ENCODE peak calls at places on chromosomes 3 and 15, in nine cellular contexts. One of them, this sample, is unnamed.

GRCh38 chr3:27319847-27320526 is 49.2 kb downstream of the NEK10 start:
- DNase-seq in AG04450: no peak
- DNase-seq in H9: no peak
- DNase-seq in mammary epithelial cell: no peak
- DNase-seq in progenitor cell of endocrine pancreas: no peak
- DNase-seq in coronary artery: no peak
- DNase-seq in hepatocyte: no peak
- DNase-seq in SK-N-SH: no peak
- DNase-seq in ovary: peak; percentile 66
- DNase-seq in this sample: no peak

GRCh38 chr3:60000311-60001105 is 950.7 kb upstream of the CFAP20DC start:
- DNase-seq in mammary epithelial cell: no peak
- DNase-seq in H9: no peak
- DNase-seq in SK-N-SH: no peak
- DNase-seq in hepatocyte: no peak
- DNase-seq in progenitor cell of endocrine pancreas: no peak
- DNase-seq in ovary: no peak
- DNase-seq in AG04450: no peak
- DNase-seq in coronary artery: no peak
- DNase-seq in this sample: no peak

GRCh38 chr3:107524214-107525100 is 1.7 kb downstream of the BBX start:
- DNase-seq in hepatocyte: peak; percentile 77
- DNase-seq in H9: peak; percentile 51
- DNase-seq in mammary epithelial cell: peak; percentile 52
- DNase-seq in ovary: peak; percentile 65
- DNase-seq in AG04450: no peak
- DNase-seq in progenitor cell of endocrine pancreas: peak; percentile 26
- DNase-seq in coronary artery: peak; percentile 73
- DNase-seq in SK-N-SH: peak; percentile 82
- DNase-seq in this sample: no peak

GRCh38 chr3:152258448-152259302 is 10.1 kb upstream of the MBNL1 start:
- DNase-seq in coronary artery: peak; percentile 94
- DNase-seq in H9: no peak
- DNase-seq in progenitor cell of endocrine pancreas: no peak
- DNase-seq in AG04450: peak; percentile 82
- DNase-seq in hepatocyte: peak; percentile 69
- DNase-seq in SK-N-SH: no peak
- DNase-seq in mammary epithelial cell: peak; percentile 98
- DNase-seq in ovary: peak; percentile 66
- DNase-seq in this sample: peak; percentile 98

GRCh38 chr3:178486903-178487302 is 49.3 kb upstream of the KCNMB2 start:
- DNase-seq in AG04450: no peak
- DNase-seq in H9: no peak
- DNase-seq in hepatocyte: no peak
- DNase-seq in progenitor cell of endocrine pancreas: no peak
- DNase-seq in ovary: no peak
- DNase-seq in mammary epithelial cell: no peak
- DNase-seq in coronary artery: no peak
- DNase-seq in SK-N-SH: no peak
- DNase-seq in this sample: no peak

GRCh38 chr3:186287723-186288122 is 74.3 kb downstream of the DGKG start:
- DNase-seq in coronary artery: no peak
- DNase-seq in hepatocyte: no peak
- DNase-seq in AG04450: peak; percentile 44
- DNase-seq in SK-N-SH: no peak
- DNase-seq in progenitor cell of endocrine pancreas: no peak
- DNase-seq in ovary: no peak
- DNase-seq in H9: no peak
- DNase-seq in mammary epithelial cell: peak; percentile 41
- DNase-seq in this sample: peak; percentile 52

GRCh38 chr15:60389261-60390077 is 8.3 kb downstream of the ANXA2 start:
- DNase-seq in AG04450: no peak
- DNase-seq in ovary: no peak
- DNase-seq in mammary epithelial cell: peak; percentile 7
- DNase-seq in progenitor cell of endocrine pancreas: no peak
- DNase-seq in SK-N-SH: no peak
- DNase-seq in coronary artery: no peak
- DNase-seq in H9: no peak
- DNase-seq in hepatocyte: no peak
- DNase-seq in this sample: no peak

GRCh38 chr3:59127071-59127470 is 77.2 kb upstream of the CFAP20DC start:
- DNase-seq in mammary epithelial cell: peak; percentile 82
- DNase-seq in AG04450: peak; percentile 29
- DNase-seq in hepatocyte: peak; percentile 38
- DNase-seq in SK-N-SH: peak; percentile 21
- DNase-seq in H9: no peak
- DNase-seq in coronary artery: no peak
- DNase-seq in progenitor cell of endocrine pancreas: no peak
- DNase-seq in ovary: no peak
- DNase-seq in this sample: no peak

GRCh38 chr3:149969110-149969944 is 1.4 kb downstream of the PFN2 start:
- DNase-seq in coronary artery: peak; percentile 80
- DNase-seq in ovary: peak; percentile 56
- DNase-seq in mammary epithelial cell: peak; percentile 72
- DNase-seq in progenitor cell of endocrine pancreas: peak; percentile 19
- DNase-seq in H9: peak; percentile 78
- DNase-seq in hepatocyte: peak; percentile 83
- DNase-seq in AG04450: peak; percentile 68
- DNase-seq in SK-N-SH: peak; percentile 46
- DNase-seq in this sample: peak; percentile 63

GRCh38 chr3:100535610-100535943 is 43.2 kb downstream of the TMEM45A start:
- DNase-seq in SK-N-SH: no peak
- DNase-seq in H9: no peak
- DNase-seq in coronary artery: no peak
- DNase-seq in hepatocyte: no peak
- DNase-seq in AG04450: no peak
- DNase-seq in mammary epithelial cell: no peak
- DNase-seq in progenitor cell of endocrine pancreas: no peak
- DNase-seq in ovary: no peak
- DNase-seq in this sample: no peak

GRCh38 chr15:89358755-89359439 is 24.3 kb upstream of the POLG start:
- DNase-seq in SK-N-SH: peak; percentile 94
- DNase-seq in ovary: peak; percentile 73
- DNase-seq in H9: peak; percentile 84
- DNase-seq in AG04450: peak; percentile 34
- DNase-seq in hepatocyte: peak; percentile 85
- DNase-seq in coronary artery: peak; percentile 80
- DNase-seq in progenitor cell of endocrine pancreas: peak; percentile 76
- DNase-seq in mammary epithelial cell: peak; percentile 64
- DNase-seq in this sample: peak; percentile 23

GRCh38 chr15:28178727-28179126 is 79.6 kb upstream of the OCA2 start:
- DNase-seq in AG04450: no peak
- DNase-seq in SK-N-SH: no peak
- DNase-seq in H9: no peak
- DNase-seq in hepatocyte: no peak
- DNase-seq in ovary: no peak
- DNase-seq in coronary artery: no peak
- DNase-seq in mammary epithelial cell: no peak
- DNase-seq in progenitor cell of endocrine pancreas: no peak
- DNase-seq in this sample: no peak

GRCh38 chr15:34584321-34584668 is 844 bp upstream of the GOLGA8B start:
- DNase-seq in hepatocyte: no peak
- DNase-seq in AG04450: no peak
- DNase-seq in progenitor cell of endocrine pancreas: no peak
- DNase-seq in ovary: no peak
- DNase-seq in SK-N-SH: no peak
- DNase-seq in H9: no peak
- DNase-seq in mammary epithelial cell: peak; percentile 6
- DNase-seq in coronary artery: no peak
- DNase-seq in this sample: no peak

GRCh38 chr3:96083610-96084009 is 730.8 kb upstream of the EPHA6 start:
- DNase-seq in ovary: no peak
- DNase-seq in coronary artery: no peak
- DNase-seq in mammary epithelial cell: no peak
- DNase-seq in AG04450: no peak
- DNase-seq in progenitor cell of endocrine pancreas: no peak
- DNase-seq in hepatocyte: no peak
- DNase-seq in SK-N-SH: no peak
- DNase-seq in H9: no peak
- DNase-seq in this sample: no peak

GRCh38 chr3:69032737-69033136 is 19.3 kb upstream of the EOGT start:
- DNase-seq in mammary epithelial cell: no peak
- DNase-seq in coronary artery: no peak
- DNase-seq in hepatocyte: no peak
- DNase-seq in H9: no peak
- DNase-seq in ovary: no peak
- DNase-seq in SK-N-SH: no peak
- DNase-seq in AG04450: no peak
- DNase-seq in progenitor cell of endocrine pancreas: no peak
- DNase-seq in this sample: no peak

DNA sequence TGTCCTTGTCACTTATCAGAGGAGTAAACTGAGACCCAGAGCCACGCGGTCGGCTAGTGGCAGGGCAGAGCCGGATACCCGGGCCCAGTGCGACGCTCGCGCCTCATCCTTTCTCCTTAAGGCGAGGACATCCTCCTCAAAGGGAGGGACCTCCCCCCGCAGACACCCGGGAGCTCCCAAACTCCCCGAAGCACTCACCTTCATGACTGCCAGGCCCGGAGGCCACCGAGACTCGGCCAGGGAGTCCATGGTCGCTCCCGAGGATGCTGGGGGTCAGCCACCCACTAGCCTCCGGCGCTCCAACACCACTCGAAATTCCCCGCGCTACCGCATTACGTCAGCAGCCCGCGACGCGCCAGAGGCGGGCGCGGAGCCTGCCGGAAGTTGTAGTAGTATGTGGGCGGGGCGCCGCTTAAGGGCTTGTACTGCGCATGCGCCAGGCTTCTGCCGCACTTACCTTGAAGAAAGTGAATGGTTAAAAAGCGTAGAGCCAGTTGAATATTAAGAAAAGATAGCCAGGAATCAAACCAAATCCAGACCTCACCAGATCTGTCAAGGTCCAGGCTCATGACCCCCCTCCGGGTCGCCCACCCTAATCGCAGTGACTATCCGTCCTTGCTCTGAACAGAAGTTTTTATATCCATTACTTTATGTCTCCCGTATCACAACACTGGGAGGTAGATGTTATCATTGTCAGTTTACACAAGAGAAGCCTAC is at the start of gene RAD18:
- DNase-seq in mammary epithelial cell: peak; percentile 86
- DNase-seq in progenitor cell of endocrine pancreas: peak; percentile 91
- DNase-seq in H9: peak; percentile 93
- DNase-seq in SK-N-SH: peak; percentile 90
- DNase-seq in hepatocyte: peak; percentile 96
- DNase-seq in ovary: peak; percentile 91
- DNase-seq in coronary artery: peak; percentile 90
- DNase-seq in AG04450: peak; percentile 79
- DNase-seq in this sample: peak; percentile 71
- TF ChIP-seq CTCF in mammary epithelial cell: no peak
- TF ChIP-seq CTCF in progenitor cell of endocrine pancreas: no peak
- TF ChIP-seq CTCF in H9: no peak
- TF ChIP-seq CTCF in SK-N-SH: no peak
- TF ChIP-seq CTCF in hepatocyte: no peak
- TF ChIP-seq CTCF in ovary: no peak
- TF ChIP-seq CTCF in coronary artery: no peak
- TF ChIP-seq CTCF in AG04450: no peak
- TF ChIP-seq CTCF in this sample: no peak

GRCh38 chr3:174986685-174987084 is 127.6 kb downstream of the NAALADL2 start:
- DNase-seq in mammary epithelial cell: no peak
- DNase-seq in H9: no peak
- DNase-seq in AG04450: no peak
- DNase-seq in coronary artery: no peak
- DNase-seq in ovary: no peak
- DNase-seq in SK-N-SH: no peak
- DNase-seq in progenitor cell of endocrine pancreas: no peak
- DNase-seq in hepatocyte: no peak
- DNase-seq in this sample: no peak
- TF ChIP-seq CTCF in mammary epithelial cell: no peak
- TF ChIP-seq CTCF in H9: no peak
- TF ChIP-seq CTCF in AG04450: no peak
- TF ChIP-seq CTCF in coronary artery: no peak
- TF ChIP-seq CTCF in ovary: no peak
- TF ChIP-seq CTCF in SK-N-SH: no peak
- TF ChIP-seq CTCF in progenitor cell of endocrine pancreas: no peak
- TF ChIP-seq CTCF in hepatocyte: no peak
- TF ChIP-seq CTCF in this sample: peak; percentile 2

DNA sequence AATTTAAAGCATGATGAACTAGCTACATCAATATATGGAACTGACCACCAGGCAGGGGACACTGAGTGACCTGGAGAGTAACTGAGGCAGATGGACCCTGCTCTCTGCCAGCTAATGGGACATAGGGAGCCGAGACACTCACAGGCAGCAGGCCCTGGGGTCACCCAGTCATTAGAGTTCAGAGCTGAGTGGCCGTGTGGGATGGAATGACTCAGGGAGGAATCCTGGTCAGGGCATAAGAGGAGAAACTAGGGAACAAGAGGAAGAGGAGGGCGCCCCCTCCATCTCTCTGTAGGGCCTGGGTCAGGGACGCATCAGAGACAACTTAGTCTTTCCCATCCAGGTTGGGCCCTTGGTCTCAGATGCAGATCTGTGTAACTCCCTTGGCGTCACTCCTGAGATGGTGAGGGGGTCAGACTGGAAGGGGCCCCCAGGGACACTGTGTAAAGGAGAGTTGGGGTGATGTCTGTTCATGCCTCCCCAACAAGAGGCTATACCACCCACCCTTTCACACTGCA is 39.8 kb downstream of the CCDC12 start:
- DNase-seq in hepatocyte: no peak
- DNase-seq in ovary: no peak
- DNase-seq in SK-N-SH: no peak
- DNase-seq in progenitor cell of endocrine pancreas: no peak
- DNase-seq in coronary artery: no peak
- DNase-seq in H9: no peak
- DNase-seq in AG04450: no peak
- DNase-seq in mammary epithelial cell: no peak
- DNase-seq in this sample: no peak
- TF ChIP-seq CTCF in hepatocyte: no peak
- TF ChIP-seq CTCF in ovary: no peak
- TF ChIP-seq CTCF in SK-N-SH: no peak
- TF ChIP-seq CTCF in progenitor cell of endocrine pancreas: no peak
- TF ChIP-seq CTCF in coronary artery: no peak
- TF ChIP-seq CTCF in H9: no peak
- TF ChIP-seq CTCF in AG04450: no peak
- TF ChIP-seq CTCF in mammary epithelial cell: no peak
- TF ChIP-seq CTCF in this sample: no peak

DNA sequence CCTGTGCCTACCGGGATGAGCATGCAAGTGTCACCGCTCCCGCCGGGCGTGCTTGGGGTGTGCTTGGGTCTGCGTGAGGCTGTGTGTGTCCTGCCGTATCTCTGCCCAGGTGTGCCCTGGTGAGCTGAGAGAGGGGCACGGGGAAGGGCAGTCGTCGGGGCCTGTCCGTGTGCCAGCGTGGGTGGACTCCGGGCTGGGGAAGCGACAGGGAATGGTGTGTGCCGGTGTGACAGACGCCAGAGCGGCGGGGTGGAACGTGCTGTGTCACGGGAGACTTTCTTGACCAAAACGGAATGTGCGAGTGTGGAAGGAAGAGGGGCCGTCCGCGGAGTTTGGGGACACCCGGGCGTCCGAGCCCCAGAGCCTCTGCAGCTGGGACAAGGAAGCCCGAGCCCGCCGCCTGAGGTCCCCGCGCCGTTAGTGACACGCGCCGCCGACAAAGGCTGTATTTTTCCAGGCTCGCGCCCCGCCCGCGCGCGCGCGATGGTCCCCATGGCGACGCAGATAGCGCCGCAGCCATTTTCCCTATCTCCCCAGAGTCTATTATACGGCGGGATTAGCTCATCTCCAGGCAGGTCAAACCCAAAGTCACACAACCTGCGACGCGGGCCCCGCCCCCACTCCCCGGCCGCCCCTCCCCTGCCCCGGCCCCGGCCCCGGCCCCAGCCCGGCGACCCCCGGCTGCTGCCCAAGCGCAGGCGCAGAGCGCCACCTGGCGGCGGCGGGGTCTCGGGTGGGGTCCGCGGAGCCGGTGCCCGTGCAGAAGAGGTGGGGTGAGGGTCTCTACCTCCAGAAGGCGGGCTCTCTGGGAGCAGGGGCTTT is 4.5 kb upstream of the GATA2 start:
- DNase-seq in progenitor cell of endocrine pancreas: peak; percentile 85
- DNase-seq in coronary artery: peak; percentile 66
- DNase-seq in ovary: peak; percentile 58
- DNase-seq in mammary epithelial cell: no peak
- DNase-seq in H9: peak; percentile 92
- DNase-seq in AG04450: no peak
- DNase-seq in hepatocyte: peak; percentile 81
- DNase-seq in SK-N-SH: peak; percentile 95
- DNase-seq in this sample: no peak
- TF ChIP-seq CTCF in progenitor cell of endocrine pancreas: peak; percentile 93
- TF ChIP-seq CTCF in coronary artery: peak; percentile 82
- TF ChIP-seq CTCF in ovary: peak; percentile 36
- TF ChIP-seq CTCF in mammary epithelial cell: peak; percentile 40
- TF ChIP-seq CTCF in H9: peak; percentile 75
- TF ChIP-seq CTCF in AG04450: peak; percentile 62
- TF ChIP-seq CTCF in hepatocyte: peak; percentile 75
- TF ChIP-seq CTCF in SK-N-SH: peak; percentile 74
- TF ChIP-seq CTCF in this sample: peak; percentile 61

This sample was measured in AG09319.